ENCODE peak calls at places on chromosomes 1 and 21, in six cellular contexts. A is A549, D is NB4, L is K562, S is HepG2, J is GM12878. K is an unnamed sample.

GRCh38 chr1:243819438-243819839 is 30.6 kb downstream of the AKT3 start:
- DNase-seq in J (no peak), S (no peak), L (no peak), D (no peak), A (no peak), K (no peak)

GRCh38 chr1:21801100-21801499 is 11.0 kb upstream of the LDLRAD2 start:
- DNase-seq in D (no peak), S (no peak), J (no peak), L (peak), A (no peak), K (peak)

GRCh38 chr1:16091296-16091695 is 17.8 kb upstream of the FAM131C start:
- DNase-seq in L (no peak), A (no peak), S (no peak), J (no peak), D (no peak), K (no peak)

GRCh38 chr1:41915786-41916571 is 2.7 kb downstream of the HIVEP3 start:
- DNase-seq in J (no peak), D (no peak), S (no peak), A (no peak), L (no peak), K (peak)

GRCh38 chr1:56025942-56026341 is 553.4 kb downstream of the PLPP3 start:
- DNase-seq in D (no peak), A (no peak), L (no peak), S (peak), J (no peak), K (no peak)

GRCh38 chr1:164576311-164577271 is 17.6 kb downstream of the PBX1 start:
- DNase-seq in A (no peak), J (no peak), D (no peak), L (no peak), S (no peak), K (no peak)

GRCh38 chr1:151199860-151200581 is 1.7 kb downstream of the PIP5K1A start:
- DNase-seq in L (peak), D (peak), S (peak), A (peak), J (no peak), K (peak)

GRCh38 chr1:211876849-211877248 is 46.3 kb upstream of the LPGAT1 start:
- DNase-seq in A (no peak), D (no peak), L (no peak), S (no peak), J (no peak), K (no peak)

GRCh38 chr1:84245566-84245965 is 55.9 kb upstream of the SAMD13 start:
- DNase-seq in S (no peak), D (no peak), L (no peak), J (no peak), A (no peak), K (peak)

GRCh38 chr1:161082996-161083742 is 6.2 kb downstream of the NECTIN4 start:
- DNase-seq in A (peak), L (peak), J (no peak), S (peak), D (peak), K (no peak)

GRCh38 chr1:41462680-41463004 is 21.8 kb downstream of the EDN2 start:
- DNase-seq in A (no peak), D (no peak), S (no peak), J (no peak), L (no peak), K (no peak)

GRCh38 chr1:43382027-43382771 is 7.4 kb downstream of the MED8 start:
- DNase-seq in A (no peak), D (no peak), J (no peak), S (no peak), L (no peak), K (no peak)

GRCh38 chr1:179709841-179710329 is 33.2 kb upstream of the FAM163A start:
- DNase-seq in S (no peak), L (no peak), D (no peak), A (no peak), J (peak), K (peak)

GRCh38 chr1:76250317-76250716 is 175.8 kb downstream of the ST6GALNAC3 start:
- DNase-seq in L (no peak), D (no peak), J (no peak), S (no peak), A (no peak), K (no peak)

GRCh38 chr1:152325111-152325510 is at the start of gene FLG:
- DNase-seq in L (no peak), A (no peak), J (no peak), D (no peak), S (no peak), K (no peak)

GRCh38 chr21:42061866-42062542 is 9.1 kb upstream of the UMODL1 start:
- DNase-seq in J (no peak), D (no peak), S (no peak), A (no peak), L (no peak), K (no peak)

GRCh38 chr1:37951783-37952624 is 5.2 kb upstream of the INPP5B start:
- DNase-seq in A (no peak), D (no peak), L (no peak), J (no peak), S (no peak), K (no peak)

GRCh38 chr21:41878831-41879189 is 334 bp downstream of the PRDM15 start:
- DNase-seq in S (peak), J (no peak), A (peak), D (peak), L (peak), K (peak)

GRCh38 chr1:40140211-40140709 is 20.9 kb upstream of the RLF start:
- DNase-seq in A (peak), S (no peak), L (no peak), J (no peak), D (no peak), K (no peak)

GRCh38 chr1:67227196-67227595 is 60.9 kb downstream of the IL23R start:
- DNase-seq in S (no peak), J (no peak), D (no peak), A (no peak), L (no peak), K (no peak)

GRCh38 chr1:35631396-35631795 is 9.9 kb downstream of the PSMB2 start:
- DNase-seq in A (no peak), L (no peak), S (no peak), J (no peak), D (no peak), K (no peak)

GRCh38 chr1:229880271-229881170 is 186.5 kb upstream of the GALNT2 start:
- DNase-seq in S (no peak), D (no peak), L (no peak), J (no peak), A (no peak), K (no peak)

GRCh38 chr1:228084325-228084724 is 1.8 kb downstream of the ARF1 start:
- DNase-seq in L (no peak), D (peak), S (no peak), J (no peak), A (no peak), K (peak)

GRCh38 chr1:193079187-193079586 is 19.8 kb downstream of the RO60 start:
- DNase-seq in J (no peak), S (no peak), A (no peak), D (no peak), L (no peak), K (no peak)

GRCh38 chr1:47478090-47478489 is 40.2 kb downstream of the FOXD2 start:
- DNase-seq in D (no peak), J (no peak), S (peak), L (no peak), A (peak), K (no peak)
- TF ChIP-seq MYC in D (no peak), J (no peak), S (peak), L (no peak), A (no peak), K (no peak)

GRCh38 chr1:9753121-9753531 is 70.6 kb downstream of the CLSTN1 start:
- DNase-seq in D (no peak), S (no peak), A (no peak), J (no peak), L (no peak), K (peak)
- TF ChIP-seq MYC in D (no peak), S (no peak), A (no peak), J (no peak), L (peak), K (no peak)

GRCh38 chr1:25146382-25146855 is 85.9 kb downstream of the SYF2 start:
- DNase-seq in A (no peak), S (no peak), J (no peak), L (no peak), D (peak), K (no peak)

GRCh38 chr1:25150998-25151397 is 81.3 kb downstream of the SYF2 start:
- DNase-seq in A (no peak), D (no peak), L (no peak), J (no peak), S (no peak), K (no peak)

GRCh38 chr1:25145775-25146381 is 86.4 kb downstream of the SYF2 start:
- DNase-seq in L (no peak), D (no peak), S (no peak), J (no peak), A (no peak), K (no peak)

DNA sequence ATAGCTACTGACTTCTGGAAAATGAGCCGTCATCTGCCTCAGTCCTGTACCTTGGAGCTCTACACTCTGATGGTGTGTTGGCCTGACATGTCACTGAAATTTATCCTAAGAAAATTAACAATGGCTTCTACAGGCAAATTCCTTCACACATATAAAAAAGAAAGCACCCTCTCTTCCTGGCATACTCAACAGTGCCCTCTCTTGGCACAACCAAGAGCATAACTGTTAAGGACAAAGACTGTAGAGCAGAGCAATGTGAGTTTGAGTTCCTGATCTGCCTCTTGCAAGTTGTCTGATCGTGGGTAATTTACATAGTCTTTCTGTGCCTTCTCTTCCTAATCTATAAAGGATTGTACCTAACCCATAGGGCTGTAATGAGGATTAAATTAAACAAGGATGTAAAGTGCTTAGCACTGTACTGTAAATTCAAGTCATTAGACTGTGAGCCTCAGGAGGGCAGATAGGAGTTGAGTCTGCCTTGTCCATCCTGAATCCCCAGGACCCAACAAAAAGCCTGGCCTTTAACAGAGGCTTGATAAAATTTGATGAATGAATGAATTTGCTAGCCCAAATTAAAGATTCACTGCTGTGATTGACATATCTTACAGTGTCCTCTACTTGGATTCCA is 83.5 kb downstream of the SYF2 start:
- DNase-seq in L (no peak), A (peak), D (peak), J (no peak), S (peak), K (peak)
- TF ChIP-seq MYC in L (no peak), A (no peak), D (no peak), J (no peak), S (no peak), K (no peak)

GRCh38 chr1:174160603-174161002 is 1.3 kb downstream of the RABGAP1L start:
- DNase-seq in J (no peak), D (no peak), A (no peak), L (no peak), S (no peak), K (no peak)

GRCh38 chr1:174158767-174159252 is 510 bp upstream of the RABGAP1L start:
- DNase-seq in A (no peak), J (no peak), S (no peak), D (no peak), L (no peak), K (no peak)

GRCh38 chr1:174161813-174162212 is 2.5 kb downstream of the RABGAP1L start:
- DNase-seq in J (no peak), L (no peak), S (no peak), D (no peak), A (no peak), K (no peak)

GRCh38 chr1:174159253-174160108 is at the start of gene RABGAP1L:
- DNase-seq in A (peak), J (peak), S (peak), D (peak), L (peak), K (peak)

DNA sequence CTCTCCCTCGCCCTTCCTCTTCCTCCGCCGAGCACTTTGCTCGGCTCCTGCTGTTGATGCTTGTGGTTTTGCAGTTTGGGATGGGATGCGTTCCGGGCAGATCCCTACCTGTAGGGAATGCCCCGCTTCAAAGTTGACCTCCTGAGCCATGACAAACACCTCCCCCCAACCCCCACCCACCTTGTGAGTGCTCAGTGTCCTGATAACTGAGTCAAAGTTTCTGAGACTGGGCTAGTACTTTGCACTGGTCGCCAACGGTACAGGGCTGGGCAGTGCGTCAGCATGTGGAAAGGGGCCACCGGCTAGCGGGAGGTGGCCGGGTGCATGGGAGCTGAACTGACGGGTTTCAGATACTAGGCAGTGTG is 771 bp downstream of the RABGAP1L start:
- DNase-seq in L (peak), J (no peak), D (peak), S (peak), A (peak), K (peak)
- TF ChIP-seq MYC in L (peak), J (no peak), D (no peak), S (no peak), A (no peak), K (no peak)

K was measured in endothelial cell of umbilical vein.